ENCODE peak calls at places on chromosomes 5 and 9, in four cellular contexts. E, U, B and A are unnamed samples.

GRCh38 chr9:12441509-12441908 is 251.7 kb upstream of the TYRP1 start:
- DNase-seq in U (no peak), E (no peak), B (no peak), A (no peak)

GRCh38 chr9:33029106-33029788 is 4.2 kb downstream of the DNAJA1 start:
- DNase-seq in U (no peak), B (peak; percentile 71), E (no peak), A (no peak)

GRCh38 chr5:44943637-44944036 is 134.9 kb downstream of the MRPS30 start:
- DNase-seq in U (no peak), E (no peak), B (no peak), A (no peak)

GRCh38 chr9:122186301-122186700 is 26.6 kb downstream of the MORN5 start:
- DNase-seq in E (no peak), B (no peak), U (peak; percentile 31), A (no peak)

GRCh38 chr9:124574944-124575343 is 67.7 kb upstream of the NR5A1 start:
- DNase-seq in E (no peak), B (no peak), U (no peak), A (no peak)

GRCh38 chr9:135604437-135605237 is 34.7 kb downstream of the GLT6D1 start:
- DNase-seq in E (no peak), U (no peak), B (no peak), A (no peak)

GRCh38 chr9:114310471-114311450 is 12.1 kb upstream of the ORM1 start:
- DNase-seq in B (no peak), E (no peak), U (no peak), A (no peak)

GRCh38 chr9:137454145-137454505 is 5.0 kb downstream of the NSMF start:
- DNase-seq in U (peak; percentile 70), E (no peak), B (no peak), A (peak; percentile 72)

GRCh38 chr9:9764821-9765220 is 848.0 kb downstream of the PTPRD start:
- DNase-seq in E (no peak), U (no peak), B (no peak), A (no peak)

GRCh38 chr5:154214236-154215106 is 23.9 kb downstream of the GALNT10 start:
- DNase-seq in U (no peak), B (no peak), E (no peak), A (no peak)

GRCh38 chr5:43638556-43638955 is 35.6 kb downstream of the NNT start:
- DNase-seq in U (no peak), B (no peak), E (no peak), A (no peak)

GRCh38 chr9:100720922-100721321 is 143.0 kb downstream of the CAVIN4 start:
- DNase-seq in B (no peak), U (no peak), E (no peak), A (no peak)

GRCh38 chr5:124889850-124890249 is 143.4 kb upstream of the ZNF608 start:
- DNase-seq in B (no peak), E (no peak), U (no peak), A (no peak)

GRCh38 chr9:73683862-73684591 is 532.4 kb downstream of the ANXA1 start:
- DNase-seq in U (no peak), E (no peak), B (no peak), A (peak; percentile 1)

GRCh38 chr5:159965031-159965837 is 43.7 kb upstream of the TTC1 start:
- DNase-seq in U (no peak), B (no peak), E (no peak), A (no peak)

DNA sequence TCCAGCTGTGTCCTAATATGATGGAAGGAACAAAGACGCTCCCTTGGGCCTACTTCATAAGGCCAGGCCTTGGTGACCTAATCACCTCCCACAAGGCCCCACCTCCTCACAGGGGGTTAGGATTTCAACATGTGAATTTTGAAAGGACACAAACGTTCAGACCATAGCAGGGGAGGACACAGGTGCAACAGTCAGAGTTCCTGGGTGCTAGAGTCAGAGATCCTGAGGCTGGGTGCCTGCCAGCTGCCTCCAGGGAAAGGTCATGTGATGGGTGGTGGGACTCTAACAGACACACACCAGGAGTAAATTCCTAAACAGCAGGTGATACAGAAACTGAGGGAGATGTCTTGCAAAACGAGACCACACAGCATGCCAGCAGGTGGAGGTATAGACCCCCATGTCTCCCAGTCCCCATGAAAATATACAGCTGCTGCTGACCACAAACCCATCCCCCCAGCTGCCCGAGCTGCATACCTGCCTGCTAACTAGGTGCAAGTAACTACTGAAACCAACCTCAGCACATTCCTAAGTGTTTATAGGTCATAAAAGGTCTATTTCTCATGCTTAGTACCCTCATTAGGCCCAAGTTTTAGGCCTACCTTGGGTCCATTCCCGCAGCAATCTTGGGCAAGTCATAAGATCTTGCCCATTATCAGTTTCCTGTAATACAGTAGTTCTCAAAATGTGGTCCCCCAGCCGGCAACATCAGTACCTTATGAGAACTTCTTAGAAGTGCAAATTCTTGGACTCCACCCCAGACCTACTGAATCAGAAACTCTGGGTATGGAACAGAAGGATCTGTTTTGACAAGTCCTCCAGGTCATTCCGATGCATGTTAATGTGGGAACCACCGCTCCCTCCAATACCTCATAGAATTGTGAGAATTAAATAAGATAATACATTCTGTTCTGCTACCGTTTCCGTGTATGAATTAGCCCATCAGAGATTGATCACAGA is 245.3 kb downstream of the ENC1 start:
- DNase-seq in U (no peak), B (no peak), E (no peak), A (no peak)
- TF ChIP-seq SPI1 in U (no peak), B (no peak), E (no peak), A (no peak)

DNA sequence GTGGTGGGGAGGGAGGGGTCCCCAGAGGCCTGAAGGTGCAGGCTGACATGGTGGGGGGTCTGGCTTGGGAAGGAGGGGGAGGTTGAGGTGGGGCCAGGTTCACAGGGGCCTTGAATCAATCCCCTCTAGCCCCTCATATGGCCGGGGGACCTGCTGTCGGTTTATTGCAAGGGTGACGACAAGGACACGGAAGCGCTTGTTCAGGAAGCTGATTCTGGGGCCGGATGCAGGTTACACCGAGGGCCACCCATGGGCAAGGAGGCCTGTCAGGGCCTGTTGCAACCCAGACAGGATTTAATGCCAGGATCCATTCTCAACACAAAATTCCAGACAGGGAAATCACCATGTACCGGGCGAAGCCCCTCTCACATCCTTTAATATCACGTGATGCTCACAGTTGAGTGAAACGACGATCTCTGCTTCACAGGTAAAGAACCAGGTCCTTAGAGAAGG is 41.6 kb upstream of the SYNPO start:
- DNase-seq in B (no peak), U (no peak), E (no peak), A (no peak)
- TF ChIP-seq SPI1 in B (no peak), U (no peak), E (no peak), A (no peak)

GRCh38 chr5:9498541-9499497 is 47.1 kb downstream of the SEMA5A start:
- DNase-seq in B (no peak), U (peak; percentile 36), E (no peak), A (no peak)
- TF ChIP-seq SPI1 in B (no peak), U (no peak), E (no peak), A (no peak)

GRCh38 chr5:101977729-101978345 is 318.2 kb downstream of the SLCO4C1 start:
- DNase-seq in B (peak; percentile 13), E (peak; percentile 9), U (peak; percentile 34), A (peak; percentile 18)
- TF ChIP-seq SPI1 in B (no peak), E (no peak), U (no peak), A (no peak)

GRCh38 chr5:140795259-140795641 is 598 bp downstream of the PCDHA2 start:
- DNase-seq in U (no peak), E (no peak), B (no peak), A (no peak)
- TF ChIP-seq SPI1 in U (no peak), E (no peak), B (no peak), A (no peak)

GRCh38 chr5:178273041-178273440 is 40.4 kb upstream of the PHYKPL start:
- DNase-seq in B (no peak), E (no peak), U (no peak), A (no peak)

GRCh38 chr5:178272591-178272990 is 40.0 kb upstream of the PHYKPL start:
- DNase-seq in B (no peak), E (no peak), U (no peak), A (no peak)

GRCh38 chr5:178271726-178272479 is 39.3 kb upstream of the PHYKPL start:
- DNase-seq in E (no peak), B (no peak), U (no peak), A (no peak)

GRCh38 chr5:178274826-178275537 is 42.4 kb upstream of the PHYKPL start:
- DNase-seq in B (no peak), E (no peak), U (no peak), A (no peak)

GRCh38 chr5:178273665-178274541 is 41.3 kb upstream of the PHYKPL start:
- DNase-seq in E (no peak), U (no peak), B (no peak), A (no peak)
- TF ChIP-seq SPI1 in E (no peak), U (no peak), B (no peak), A (no peak)

GRCh38 chr5:74865799-74866652 is at the start of gene FAM169A:
- DNase-seq in U (no peak), B (no peak), E (no peak), A (peak; percentile 42)
- TF ChIP-seq SPI1 in U (no peak), B (no peak), E (no peak), A (no peak)

GRCh38 chr9:93116049-93116961 is 17.7 kb downstream of the NINJ1 start:
- DNase-seq in B (peak; percentile 93), E (no peak), U (no peak), A (no peak)

GRCh38 chr9:93119953-93120845 is 13.9 kb downstream of the NINJ1 start:
- DNase-seq in E (no peak), U (peak; percentile 81), B (peak; percentile 93), A (peak; percentile 89)

GRCh38 chr9:93118863-93119702 is 15.0 kb downstream of the NINJ1 start:
- DNase-seq in E (no peak), U (no peak), B (no peak), A (no peak)

GRCh38 chr9:93119703-93119952 is 14.4 kb downstream of the NINJ1 start:
- DNase-seq in B (no peak), E (no peak), U (no peak), A (no peak)

GRCh38 chr9:93117924-93118862 is 15.9 kb downstream of the NINJ1 start:
- DNase-seq in B (no peak), U (no peak), E (no peak), A (no peak)
- TF ChIP-seq SPI1 in B (no peak), U (no peak), E (no peak), A (no peak)

GRCh38 chr9:6415266-6415665 is 2.3 kb downstream of the UHRF2 start:
- DNase-seq in E (no peak), B (peak; percentile 41), U (no peak), A (no peak)

GRCh38 chr9:6414291-6414690 is 1.3 kb downstream of the UHRF2 start:
- DNase-seq in E (no peak), U (no peak), B (no peak), A (no peak)

GRCh38 chr9:6412572-6413364 is at the start of gene UHRF2:
- DNase-seq in E (peak; percentile 93), B (peak; percentile 98), U (peak; percentile 87), A (peak; percentile 88)

GRCh38 chr9:6410653-6411052 is 2.3 kb upstream of the UHRF2 start:
- DNase-seq in B (no peak), U (no peak), E (no peak), A (no peak)

GRCh38 chr9:6413365-6414263 is 615 bp downstream of the UHRF2 start:
- DNase-seq in E (no peak), B (no peak), U (peak; percentile 22), A (no peak)
- TF ChIP-seq SPI1 in E (no peak), B (no peak), U (no peak), A (no peak)